ENCODE peak calls at places on chromosomes 12 and 14, in eight cellular contexts. T is IMR-90, P is A549, C is tibial nerve, J is esophagus squamous epithelium, Q is right lobe of liver, O is gastrocnemius medialis, H is heart left ventricle. I is an unnamed sample.

GRCh38 chr14:35301334-35302210 is 9.4 kb downstream of the PSMA6 start:
- DNase-seq in J (no peak), H (no peak), T (no peak), O (no peak), Q (no peak), C (no peak), P (no peak), I (no peak)

GRCh38 chr12:110253176-110253575 is 27.9 kb upstream of the ATP2A2 start:
- DNase-seq in J (no peak), H (peak; percentile 76), P (no peak), O (peak; percentile 74), C (peak; percentile 17), T (peak; percentile 61), Q (peak; percentile 77), I (no peak)

GRCh38 chr12:107649615-107650014 is 36.0 kb upstream of the PWP1 start:
- DNase-seq in C (no peak), P (no peak), H (peak; percentile 27), Q (no peak), O (no peak), T (no peak), J (no peak), I (no peak)

GRCh38 chr14:20116748-20117147 is 6.2 kb downstream of the OR4K17 start:
- DNase-seq in Q (no peak), H (no peak), T (no peak), J (no peak), C (no peak), P (no peak), O (no peak), I (no peak)

GRCh38 chr14:78029471-78030372 is 140.5 kb upstream of the NRXN3 start:
- DNase-seq in T (no peak), O (no peak), P (no peak), Q (no peak), H (no peak), C (no peak), J (no peak), I (no peak)

GRCh38 chr12:92794814-92795213 is 92.0 kb downstream of the PLEKHG7 start:
- DNase-seq in Q (no peak), J (no peak), O (no peak), H (no peak), T (no peak), P (no peak), C (no peak), I (no peak)

GRCh38 chr12:53736602-53737493 is 9.6 kb upstream of the CALCOCO1 start:
- DNase-seq in T (no peak), P (no peak), J (no peak), C (no peak), O (no peak), H (no peak), Q (no peak), I (no peak)

GRCh38 chr12:54282949-54283593 is 2.5 kb downstream of the HNRNPA1 start:
- DNase-seq in P (no peak), J (no peak), T (no peak), H (no peak), Q (no peak), O (no peak), C (no peak), I (no peak)

GRCh38 chr12:115937345-115937744 is 340.1 kb downstream of the MED13L start:
- DNase-seq in H (no peak), O (no peak), C (no peak), J (no peak), Q (no peak), T (no peak), P (no peak), I (no peak)

GRCh38 chr12:25828188-25828587 is 130.3 kb upstream of the RASSF8 start:
- DNase-seq in H (peak; percentile 19), O (no peak), J (no peak), C (no peak), T (no peak), Q (no peak), P (no peak), I (no peak)

GRCh38 chr14:63910593-63911363 is 58.0 kb downstream of the SYNE2 start:
- DNase-seq in C (no peak), H (no peak), O (no peak), Q (no peak), J (no peak), T (peak; percentile 67), P (no peak), I (no peak)

GRCh38 chr12:123813349-123813748 is 51.2 kb downstream of the DNAH10 start:
- DNase-seq in O (no peak), P (no peak), H (no peak), T (peak; percentile 12), J (no peak), Q (no peak), C (no peak), I (no peak)

GRCh38 chr14:50083467-50084337 is 32.7 kb downstream of the VCPKMT start:
- DNase-seq in O (no peak), C (no peak), T (peak; percentile 75), P (no peak), H (no peak), J (no peak), Q (no peak), I (no peak)

GRCh38 chr14:89387922-89388685 is 28.9 kb downstream of the FOXN3 start:
- DNase-seq in Q (no peak), H (no peak), P (no peak), T (no peak), C (no peak), J (no peak), O (no peak), I (no peak)

GRCh38 chr12:116708826-116709756 is 28.8 kb downstream of the SPRING1 start:
- DNase-seq in Q (peak; percentile 60), P (peak; percentile 65), T (peak; percentile 58), C (peak; percentile 54), J (no peak), H (peak; percentile 37), O (no peak), I (peak; percentile 63)

GRCh38 chr12:34289431-34290190 is 267.3 kb downstream of the ALG10 start:
- DNase-seq in T (no peak), H (no peak), C (no peak), Q (peak; percentile 32), J (no peak), O (no peak), P (no peak), I (no peak)

GRCh38 chr12:115504241-115504941 is 773.1 kb downstream of the MED13L start:
- DNase-seq in J (no peak), H (peak; percentile 55), Q (no peak), T (no peak), C (no peak), P (no peak), O (no peak), I (no peak)

GRCh38 chr14:42110167-42110566 is 503.5 kb downstream of the LRFN5 start:
- DNase-seq in P (peak; percentile 5), O (no peak), H (no peak), T (peak; percentile 71), J (no peak), C (no peak), Q (no peak), I (no peak)

GRCh38 chr12:89733579-89734201 is 25.1 kb upstream of the ATP2B1 start:
- DNase-seq in C (no peak), P (no peak), Q (no peak), T (peak; percentile 90), J (no peak), O (no peak), H (no peak), I (no peak)

GRCh38 chr12:130457215-130457614 is 119.5 kb downstream of the PIWIL1 start:
- DNase-seq in C (no peak), H (no peak), O (no peak), P (peak; percentile 15), T (no peak), J (no peak), Q (no peak), I (no peak)

GRCh38 chr14:58584383-58584782 is 53.4 kb upstream of the DACT1 start:
- DNase-seq in H (no peak), J (no peak), C (no peak), P (no peak), Q (no peak), T (peak; percentile 76), O (no peak), I (no peak)

GRCh38 chr14:105450864-105451720 is 23.5 kb upstream of the CRIP2 start:
- DNase-seq in J (no peak), C (no peak), H (no peak), O (no peak), P (no peak), Q (no peak), T (no peak), I (no peak)

GRCh38 chr14:51581017-51581881 is 70.5 kb upstream of the FRMD6 start:
- DNase-seq in C (no peak), H (no peak), T (peak; percentile 94), P (no peak), Q (no peak), J (no peak), O (no peak), I (no peak)

GRCh38 chr14:73783107-73783727 is 68.4 kb upstream of the PTGR2 start:
- DNase-seq in O (no peak), P (no peak), J (no peak), Q (peak; percentile 83), T (no peak), H (peak; percentile 40), C (no peak), I (no peak)

DNA sequence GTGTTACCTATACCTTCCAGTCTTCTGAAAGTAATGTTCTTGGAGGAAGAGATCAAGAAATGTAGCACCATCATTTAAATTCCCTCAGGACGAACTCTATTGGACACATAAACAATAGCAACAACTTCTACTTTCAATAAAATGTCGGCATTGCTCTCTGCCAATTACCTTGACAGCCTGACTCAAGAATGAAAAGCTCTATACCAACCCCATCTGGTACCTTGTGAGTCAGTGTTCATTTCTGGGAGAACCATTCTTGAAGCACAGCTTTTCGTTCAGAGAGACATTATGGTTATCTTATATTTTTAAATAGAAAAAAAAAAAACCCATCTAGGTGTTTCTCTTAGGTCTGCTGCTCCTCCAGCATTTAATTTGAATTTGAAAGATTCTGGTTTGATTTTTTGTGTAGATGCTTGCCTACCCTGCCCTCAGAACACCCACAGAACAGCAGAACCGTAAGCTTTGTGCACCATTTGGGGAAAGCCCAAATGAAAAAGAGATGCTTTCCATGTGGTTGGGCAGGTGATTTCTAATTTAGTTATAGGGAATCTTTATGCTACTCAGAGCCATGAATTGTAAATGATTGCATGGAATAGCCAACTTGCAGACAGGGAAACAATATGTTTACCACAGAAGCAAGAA is 156.0 kb downstream of the SAMD4A start:
- DNase-seq in C (no peak), J (no peak), Q (no peak), P (peak; percentile 31), H (no peak), T (peak; percentile 36), O (no peak), I (no peak)
- TF ChIP-seq CTCF in C (peak; percentile 16), J (no peak), Q (peak; percentile 36), P (peak; percentile 49), H (peak; percentile 29), T (peak; percentile 40), O (peak; percentile 27), I (no peak)

GRCh38 chr14:61524211-61524806 is 171.0 kb upstream of the HIF1A start:
- DNase-seq in P (no peak), H (peak; percentile 51), T (peak; percentile 74), C (no peak), O (no peak), J (no peak), Q (no peak), I (no peak)
- H3K4me1 ChIP-seq in P (peaks cover 69% of the 10 kb centered on the region), H (peaks cover 41% of the 10 kb centered on the region), T (peaks cover 33% of the 10 kb centered on the region), C (peaks cover 18% of the 10 kb centered on the region), O (peaks cover 44% of the 10 kb centered on the region), J (peaks cover 43% of the 10 kb centered on the region), Q (no peaks in the 10 kb centered on the region), I (peaks cover 24% of the 10 kb centered on the region)

GRCh38 chr14:100076133-100076532 is 10.9 kb downstream of the EVL start:
- DNase-seq in P (peak; percentile 13), C (no peak), T (peak; percentile 40), H (no peak), J (no peak), O (no peak), Q (no peak), I (no peak)
- TF ChIP-seq POLR2A in P (no peak), C (no peak), T (no peak), H (no peak), J (no peak), O (no peak), Q (no peak), I (no peak)

GRCh38 chr14:99538733-99539132 is 57.5 kb downstream of the CCNK start:
- DNase-seq in H (no peak), C (no peak), Q (no peak), T (no peak), J (no peak), P (no peak), O (no peak), I (no peak)
- TF ChIP-seq CTCF in H (no peak), C (no peak), Q (no peak), T (no peak), J (no peak), P (no peak), O (no peak), I (no peak)

I was measured in prostate gland.